ENCODE peak calls at places on chromosomes 16 and 17, in ten cellular contexts. One of them, this sample, is unnamed.

GRCh38 chr17:40514013-40514875 is 12.8 kb upstream of the TNS4 start:
- DNase-seq in left ventricle myocardium inferior: no peak
- DNase-seq in tibial nerve: no peak
- DNase-seq in LoVo: no peak
- DNase-seq in neural crest cell: no peak
- DNase-seq in kidney tubule cell: no peak
- DNase-seq in ACHN: no peak
- DNase-seq in SJSA1: no peak
- DNase-seq in upper lobe of right lung: peak
- DNase-seq in CD4-positive, CD25-positive, alpha-beta regulatory T cell: no peak
- DNase-seq in this sample: no peak

GRCh38 chr17:80886641-80887573 is 104.7 kb upstream of the CHMP6 start:
- DNase-seq in kidney tubule cell: no peak
- DNase-seq in upper lobe of right lung: no peak
- DNase-seq in ACHN: no peak
- DNase-seq in neural crest cell: no peak
- DNase-seq in SJSA1: no peak
- DNase-seq in tibial nerve: no peak
- DNase-seq in LoVo: no peak
- DNase-seq in left ventricle myocardium inferior: peak
- DNase-seq in CD4-positive, CD25-positive, alpha-beta regulatory T cell: no peak
- DNase-seq in this sample: no peak

GRCh38 chr16:75482434-75483205 is 12.6 kb downstream of the CHST6 start:
- DNase-seq in kidney tubule cell: no peak
- DNase-seq in LoVo: no peak
- DNase-seq in ACHN: no peak
- DNase-seq in left ventricle myocardium inferior: no peak
- DNase-seq in neural crest cell: no peak
- DNase-seq in CD4-positive, CD25-positive, alpha-beta regulatory T cell: no peak
- DNase-seq in tibial nerve: no peak
- DNase-seq in upper lobe of right lung: peak
- DNase-seq in SJSA1: no peak
- DNase-seq in this sample: no peak

GRCh38 chr17:77693301-77693700 is 265.2 kb upstream of the TNRC6C start:
- DNase-seq in tibial nerve: no peak
- DNase-seq in upper lobe of right lung: peak
- DNase-seq in kidney tubule cell: no peak
- DNase-seq in SJSA1: no peak
- DNase-seq in neural crest cell: no peak
- DNase-seq in left ventricle myocardium inferior: no peak
- DNase-seq in LoVo: no peak
- DNase-seq in CD4-positive, CD25-positive, alpha-beta regulatory T cell: no peak
- DNase-seq in ACHN: no peak
- DNase-seq in this sample: no peak

GRCh38 chr17:80323982-80324381 is 63.3 kb downstream of the RNF213 start:
- DNase-seq in SJSA1: no peak
- DNase-seq in tibial nerve: no peak
- DNase-seq in ACHN: no peak
- DNase-seq in kidney tubule cell: no peak
- DNase-seq in CD4-positive, CD25-positive, alpha-beta regulatory T cell: no peak
- DNase-seq in upper lobe of right lung: no peak
- DNase-seq in left ventricle myocardium inferior: no peak
- DNase-seq in neural crest cell: no peak
- DNase-seq in LoVo: no peak
- DNase-seq in this sample: no peak

GRCh38 chr16:12132290-12132689 is 155.8 kb downstream of the SNX29 start:
- DNase-seq in neural crest cell: no peak
- DNase-seq in SJSA1: no peak
- DNase-seq in LoVo: no peak
- DNase-seq in ACHN: no peak
- DNase-seq in CD4-positive, CD25-positive, alpha-beta regulatory T cell: no peak
- DNase-seq in kidney tubule cell: no peak
- DNase-seq in left ventricle myocardium inferior: no peak
- DNase-seq in tibial nerve: no peak
- DNase-seq in upper lobe of right lung: no peak
- DNase-seq in this sample: no peak

GRCh38 chr16:74257061-74257460 is 39.6 kb upstream of the PSMD7 start:
- DNase-seq in kidney tubule cell: no peak
- DNase-seq in left ventricle myocardium inferior: no peak
- DNase-seq in upper lobe of right lung: no peak
- DNase-seq in SJSA1: no peak
- DNase-seq in tibial nerve: no peak
- DNase-seq in ACHN: no peak
- DNase-seq in CD4-positive, CD25-positive, alpha-beta regulatory T cell: no peak
- DNase-seq in neural crest cell: no peak
- DNase-seq in LoVo: no peak
- DNase-seq in this sample: no peak

GRCh38 chr17:350706-351435 is 1.7 kb downstream of the RPH3AL start:
- DNase-seq in left ventricle myocardium inferior: peak
- DNase-seq in SJSA1: no peak
- DNase-seq in upper lobe of right lung: peak
- DNase-seq in tibial nerve: peak
- DNase-seq in neural crest cell: no peak
- DNase-seq in LoVo: peak
- DNase-seq in ACHN: peak
- DNase-seq in CD4-positive, CD25-positive, alpha-beta regulatory T cell: no peak
- DNase-seq in kidney tubule cell: peak
- DNase-seq in this sample: peak

GRCh38 chr17:3813171-3813570 is 12.2 kb upstream of the ITGAE start:
- DNase-seq in neural crest cell: no peak
- DNase-seq in LoVo: no peak
- DNase-seq in SJSA1: no peak
- DNase-seq in ACHN: no peak
- DNase-seq in tibial nerve: no peak
- DNase-seq in left ventricle myocardium inferior: no peak
- DNase-seq in CD4-positive, CD25-positive, alpha-beta regulatory T cell: no peak
- DNase-seq in kidney tubule cell: no peak
- DNase-seq in upper lobe of right lung: no peak
- DNase-seq in this sample: no peak

GRCh38 chr17:41863074-41863843 is 2.0 kb downstream of the KLHL11 start:
- DNase-seq in ACHN: no peak
- DNase-seq in neural crest cell: no peak
- DNase-seq in upper lobe of right lung: no peak
- DNase-seq in SJSA1: no peak
- DNase-seq in CD4-positive, CD25-positive, alpha-beta regulatory T cell: peak
- DNase-seq in LoVo: no peak
- DNase-seq in left ventricle myocardium inferior: no peak
- DNase-seq in tibial nerve: no peak
- DNase-seq in kidney tubule cell: no peak
- DNase-seq in this sample: no peak

GRCh38 chr17:78411241-78411855 is 32.9 kb downstream of the PGS1 start:
- DNase-seq in upper lobe of right lung: no peak
- DNase-seq in SJSA1: no peak
- DNase-seq in tibial nerve: no peak
- DNase-seq in LoVo: no peak
- DNase-seq in left ventricle myocardium inferior: no peak
- DNase-seq in CD4-positive, CD25-positive, alpha-beta regulatory T cell: no peak
- DNase-seq in neural crest cell: no peak
- DNase-seq in ACHN: no peak
- DNase-seq in kidney tubule cell: no peak
- DNase-seq in this sample: no peak

GRCh38 chr17:30323262-30323894 is 10.5 kb downstream of the TMIGD1 start:
- DNase-seq in LoVo: peak
- DNase-seq in neural crest cell: no peak
- DNase-seq in left ventricle myocardium inferior: no peak
- DNase-seq in CD4-positive, CD25-positive, alpha-beta regulatory T cell: no peak
- DNase-seq in upper lobe of right lung: no peak
- DNase-seq in tibial nerve: no peak
- DNase-seq in kidney tubule cell: peak
- DNase-seq in ACHN: peak
- DNase-seq in SJSA1: peak
- DNase-seq in this sample: no peak

GRCh38 chr17:75642221-75643032 is 9.2 kb downstream of the SMIM5 start:
- DNase-seq in neural crest cell: no peak
- DNase-seq in upper lobe of right lung: no peak
- DNase-seq in ACHN: peak
- DNase-seq in LoVo: no peak
- DNase-seq in left ventricle myocardium inferior: no peak
- DNase-seq in CD4-positive, CD25-positive, alpha-beta regulatory T cell: no peak
- DNase-seq in kidney tubule cell: peak
- DNase-seq in SJSA1: no peak
- DNase-seq in tibial nerve: no peak
- DNase-seq in this sample: no peak

GRCh38 chr16:8848939-8849391 is 19.8 kb downstream of the CARHSP1 start:
- DNase-seq in SJSA1: peak
- DNase-seq in left ventricle myocardium inferior: no peak
- DNase-seq in kidney tubule cell: peak
- DNase-seq in tibial nerve: no peak
- DNase-seq in neural crest cell: no peak
- DNase-seq in LoVo: no peak
- DNase-seq in ACHN: peak
- DNase-seq in CD4-positive, CD25-positive, alpha-beta regulatory T cell: no peak
- DNase-seq in upper lobe of right lung: no peak
- DNase-seq in this sample: no peak

GRCh38 chr16:57017251-57017650 is 27.9 kb downstream of the NLRC5 start:
- DNase-seq in LoVo: no peak
- DNase-seq in upper lobe of right lung: no peak
- DNase-seq in kidney tubule cell: peak
- DNase-seq in neural crest cell: no peak
- DNase-seq in tibial nerve: no peak
- DNase-seq in left ventricle myocardium inferior: no peak
- DNase-seq in SJSA1: no peak
- DNase-seq in ACHN: no peak
- DNase-seq in CD4-positive, CD25-positive, alpha-beta regulatory T cell: no peak
- DNase-seq in this sample: no peak

GRCh38 chr16:71929048-71929447 is 33.7 kb downstream of the IST1 start:
- DNase-seq in upper lobe of right lung: no peak
- DNase-seq in kidney tubule cell: peak
- DNase-seq in left ventricle myocardium inferior: no peak
- DNase-seq in CD4-positive, CD25-positive, alpha-beta regulatory T cell: no peak
- DNase-seq in LoVo: no peak
- DNase-seq in ACHN: peak
- DNase-seq in tibial nerve: no peak
- DNase-seq in SJSA1: peak
- DNase-seq in neural crest cell: no peak
- DNase-seq in this sample: peak